ENCODE peak calls at places on chromosomes 1 and 21, in four cellular contexts. T, R, O and I are unnamed samples.

GRCh38 chr21:44199448-44199847 is 41.3 kb downstream of the ICOSLG start:
- DNase-seq in T (no peak), R (no peak), O (no peak), I (no peak)

GRCh38 chr1:203381151-203381751 is 30.3 kb upstream of the FMOD start:
- DNase-seq in T (no peak), R (peak), O (no peak), I (no peak)

GRCh38 chr1:12810691-12811408 is 19.7 kb downstream of the PRAMEF1 start:
- DNase-seq in T (peak), R (no peak), O (no peak), I (no peak)

GRCh38 chr21:33761104-33762036 is 119.1 kb downstream of the ITSN1 start:
- DNase-seq in T (peak), R (peak), O (no peak), I (peak)

GRCh38 chr1:5514519-5515183 is 477.6 kb downstream of the NPHP4 start:
- DNase-seq in T (peak), R (peak), O (peak), I (peak)

GRCh38 chr1:207619833-207620572 is 24.9 kb upstream of the CR1L start:
- DNase-seq in T (peak), R (peak), O (no peak), I (peak)

GRCh38 chr1:157505481-157506272 is 46.6 kb downstream of the FCRL5 start:
- DNase-seq in T (peak), R (peak), O (no peak), I (peak)

GRCh38 chr1:12464627-12465056 is 153.4 kb downstream of the DHRS3 start:
- DNase-seq in T (peak), R (no peak), O (no peak), I (peak)

GRCh38 chr1:226738995-226739695 is at the start of gene ITPKB:
- DNase-seq in T (peak), R (peak), O (peak), I (peak)

GRCh38 chr1:159008744-159009188 is 941 bp upstream of the IFI16 start:
- DNase-seq in T (peak), R (peak), O (no peak), I (peak)

GRCh38 chr1:38265293-38266196 is 219.0 kb upstream of the POU3F1 start:
- DNase-seq in T (no peak), R (no peak), O (no peak), I (no peak)

GRCh38 chr1:159076753-159077656 is at the start of gene AIM2:
- DNase-seq in T (peak), R (peak), O (peak), I (peak)

GRCh38 chr1:115906627-115907026 is 65.7 kb upstream of the NHLH2 start:
- DNase-seq in T (no peak), R (no peak), O (no peak), I (no peak)

GRCh38 chr21:29718081-29718815 is 221.5 kb downstream of the GRIK1 start:
- DNase-seq in T (peak), R (no peak), O (no peak), I (peak)

GRCh38 chr1:202954057-202954745 is 3.9 kb downstream of the ADIPOR1 start:
- DNase-seq in T (no peak), R (no peak), O (no peak), I (no peak)

GRCh38 chr1:231329483-231329882 is 8.2 kb downstream of the EXOC8 start:
- DNase-seq in T (no peak), R (no peak), O (no peak), I (no peak)

GRCh38 chr1:88867743-88868521 is 23.4 kb downstream of the GTF2B start:
- DNase-seq in T (peak), R (no peak), O (no peak), I (no peak)

DNA sequence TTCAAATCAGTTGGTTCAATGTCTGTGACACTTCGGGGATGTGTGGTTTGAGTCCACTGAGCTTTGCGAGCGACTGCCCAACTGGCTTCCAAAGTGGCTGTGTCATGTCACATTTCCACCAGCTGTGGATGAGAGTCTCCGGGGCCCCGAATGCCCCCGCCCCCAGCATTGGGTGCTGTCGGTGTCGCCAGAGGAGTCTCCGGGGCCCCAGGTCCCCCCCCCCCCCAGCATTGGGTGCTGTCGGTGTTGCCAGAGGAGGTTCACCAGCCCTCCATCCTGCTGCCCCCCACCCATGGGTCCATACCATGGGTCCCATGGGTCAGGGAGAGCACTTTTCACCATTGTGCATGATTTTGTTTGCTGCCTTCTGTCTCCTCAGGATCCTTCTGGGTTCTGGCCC is 9.0 kb upstream of the SMYD3 start:
- DNase-seq in T (no peak), R (no peak), O (no peak), I (no peak)
- H3K4me3 ChIP-seq in T (no peak), R (no peak), O (no peak), I (no peak)

GRCh38 chr1:245493029-245493428 is 338.2 kb downstream of the KIF26B start:
- DNase-seq in T (no peak), R (peak), O (no peak), I (no peak)
- TF ChIP-seq CTCF in T (peak), R (peak), O (no peak), I (no peak)

GRCh38 chr1:27436204-27437159 is 44.1 kb downstream of the GPR3 start:
- DNase-seq in T (peak), R (peak), O (no peak), I (peak)
- H3K4me3 ChIP-seq in T (no peak), R (no peak), O (no peak), I (no peak)

DNA sequence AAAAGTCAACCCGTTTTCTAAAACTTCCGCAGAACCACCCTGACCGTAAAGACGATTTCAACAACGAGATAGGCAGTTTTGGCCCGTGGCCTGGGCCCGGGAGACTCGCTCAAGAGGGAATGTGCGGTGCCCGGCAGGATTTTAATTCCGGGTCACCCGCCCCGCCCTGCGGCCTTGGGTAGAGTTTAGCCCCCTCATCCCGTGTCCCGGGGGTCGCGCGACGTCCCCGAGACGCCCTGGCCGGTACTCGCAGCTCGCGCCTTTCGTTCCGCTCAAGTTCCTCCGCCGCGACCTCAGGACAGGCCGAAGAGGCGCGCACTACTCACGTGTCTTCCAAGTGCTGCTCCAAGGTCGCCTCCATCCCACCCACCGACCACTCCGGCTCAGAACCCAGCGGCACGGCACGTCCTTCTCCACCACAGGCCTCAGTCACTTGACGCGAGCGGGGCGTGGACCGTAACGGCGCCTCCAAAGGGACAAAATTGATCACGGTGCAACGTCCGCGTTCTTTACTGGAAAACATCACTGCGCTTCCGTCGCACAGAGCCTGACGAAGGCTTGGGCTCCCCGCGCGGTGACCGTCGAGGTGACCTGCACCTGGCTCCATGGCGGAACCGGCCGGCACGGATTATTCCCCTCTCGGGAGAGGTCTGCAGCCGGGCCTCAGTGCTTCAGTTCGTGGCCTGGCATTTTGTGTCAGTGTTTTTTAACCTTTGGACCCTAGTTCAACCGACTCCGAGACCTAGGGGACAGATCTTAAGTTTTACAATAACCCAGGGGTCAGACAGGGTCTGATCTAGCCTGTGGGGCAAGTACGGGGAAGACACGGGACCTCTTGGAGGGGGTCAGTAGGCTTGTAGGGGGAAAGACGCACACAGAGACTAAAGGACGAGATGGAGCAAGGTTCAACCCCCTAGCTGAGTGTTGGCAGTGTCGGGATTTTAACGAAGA is at the start of gene LAMTOR5:
- DNase-seq in T (peak), R (peak), O (peak), I (peak)
- TF ChIP-seq CTCF in T (no peak), R (no peak), O (peak), I (no peak)

DNA sequence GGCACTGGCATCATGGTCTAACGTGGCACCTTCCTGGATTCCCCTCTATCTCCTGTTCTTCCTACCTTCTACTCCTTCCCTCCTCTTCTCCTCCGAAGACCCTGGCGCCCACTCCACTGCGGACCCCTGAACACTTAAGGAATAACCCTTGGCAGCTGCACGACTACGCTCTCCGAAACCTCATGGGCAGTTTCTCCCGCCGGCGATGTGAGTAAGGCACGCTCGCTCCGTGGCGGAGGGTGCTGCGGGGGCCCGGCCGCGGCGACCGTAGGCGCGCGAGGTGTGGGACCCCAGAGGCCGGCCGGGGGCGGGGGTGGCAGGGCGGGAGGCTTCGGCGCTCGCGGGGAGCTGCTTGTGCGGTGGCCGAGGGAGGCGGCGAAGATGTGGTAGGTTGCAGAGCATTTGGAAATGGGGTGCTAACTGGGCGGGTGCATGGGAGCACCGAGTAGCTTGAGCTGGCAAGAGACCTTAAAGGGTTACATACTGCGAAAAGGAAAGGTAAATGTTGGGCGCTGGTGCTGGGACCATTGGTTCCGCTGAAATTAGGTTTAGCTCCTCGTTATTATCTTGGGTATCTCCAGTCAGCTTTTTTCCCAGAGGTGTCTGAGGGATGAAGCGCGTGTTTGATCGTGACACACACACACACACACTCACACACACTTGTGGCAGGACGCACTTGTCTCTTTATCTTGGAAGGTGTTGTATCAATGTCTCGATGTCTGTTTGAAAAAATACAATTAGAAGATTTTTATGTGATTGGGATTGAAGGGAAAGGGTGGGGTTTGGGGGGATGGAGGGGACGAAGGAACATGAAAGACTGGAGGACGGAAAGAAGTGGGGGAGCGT is 936 bp downstream of the LRRC7 start:
- DNase-seq in T (no peak), R (no peak), O (peak), I (no peak)
- H3K4me3 ChIP-seq in T (peak), R (no peak), O (peak), I (peak)